ENCODE peak calls at places on chromosomes 5 and 9, in seven cellular contexts. One of them, this sample, is unnamed.

GRCh38 chr9:101566904-101567724 is 27.7 kb downstream of the PPP3R2 start:
- DNase-seq in breast epithelium: no peak
- DNase-seq in transverse colon: no peak
- DNase-seq in upper lobe of left lung: no peak
- DNase-seq in IMR-90: peak
- DNase-seq in esophagus squamous epithelium: no peak
- DNase-seq in heart left ventricle: no peak
- DNase-seq in this sample: peak

GRCh38 chr5:168110384-168110783 is 181.1 kb upstream of the WWC1 start:
- DNase-seq in breast epithelium: no peak
- DNase-seq in transverse colon: no peak
- DNase-seq in upper lobe of left lung: no peak
- DNase-seq in IMR-90: no peak
- DNase-seq in esophagus squamous epithelium: no peak
- DNase-seq in heart left ventricle: no peak
- DNase-seq in this sample: no peak

GRCh38 chr9:70049236-70049635 is 5.6 kb downstream of the MAMDC2 start:
- DNase-seq in breast epithelium: no peak
- DNase-seq in transverse colon: peak
- DNase-seq in upper lobe of left lung: peak
- DNase-seq in IMR-90: peak
- DNase-seq in esophagus squamous epithelium: no peak
- DNase-seq in heart left ventricle: peak
- DNase-seq in this sample: no peak

GRCh38 chr5:18433336-18433735 is 799.1 kb downstream of the TAF11L14 start:
- DNase-seq in breast epithelium: no peak
- DNase-seq in transverse colon: no peak
- DNase-seq in upper lobe of left lung: no peak
- DNase-seq in IMR-90: no peak
- DNase-seq in esophagus squamous epithelium: no peak
- DNase-seq in heart left ventricle: no peak
- DNase-seq in this sample: no peak

GRCh38 chr9:98503867-98504800 is 204.6 kb downstream of the GABBR2 start:
- DNase-seq in breast epithelium: no peak
- DNase-seq in transverse colon: no peak
- DNase-seq in upper lobe of left lung: no peak
- DNase-seq in IMR-90: no peak
- DNase-seq in esophagus squamous epithelium: no peak
- DNase-seq in heart left ventricle: no peak
- DNase-seq in this sample: no peak

GRCh38 chr5:132369012-132369470 is 469 bp upstream of the SLC22A5 start:
- DNase-seq in breast epithelium: no peak
- DNase-seq in transverse colon: no peak
- DNase-seq in upper lobe of left lung: no peak
- DNase-seq in IMR-90: no peak
- DNase-seq in esophagus squamous epithelium: no peak
- DNase-seq in heart left ventricle: no peak
- DNase-seq in this sample: no peak

GRCh38 chr5:180799902-180800801 is 2.5 kb downstream of the MGAT1 start:
- DNase-seq in breast epithelium: no peak
- DNase-seq in transverse colon: no peak
- DNase-seq in upper lobe of left lung: no peak
- DNase-seq in IMR-90: peak
- DNase-seq in esophagus squamous epithelium: no peak
- DNase-seq in heart left ventricle: no peak
- DNase-seq in this sample: no peak

GRCh38 chr5:484556-484955 is 39.7 kb downstream of the SLC9A3 start:
- DNase-seq in breast epithelium: no peak
- DNase-seq in transverse colon: no peak
- DNase-seq in upper lobe of left lung: no peak
- DNase-seq in IMR-90: no peak
- DNase-seq in esophagus squamous epithelium: no peak
- DNase-seq in heart left ventricle: no peak
- DNase-seq in this sample: no peak

GRCh38 chr5:78626009-78626571 is 22.5 kb downstream of the LHFPL2 start:
- DNase-seq in breast epithelium: no peak
- DNase-seq in transverse colon: no peak
- DNase-seq in upper lobe of left lung: no peak
- DNase-seq in IMR-90: peak
- DNase-seq in esophagus squamous epithelium: no peak
- DNase-seq in heart left ventricle: no peak
- DNase-seq in this sample: no peak

GRCh38 chr9:96279927-96280326 is 22.0 kb downstream of the HSD17B3 start:
- DNase-seq in breast epithelium: no peak
- DNase-seq in transverse colon: no peak
- DNase-seq in upper lobe of left lung: no peak
- DNase-seq in IMR-90: no peak
- DNase-seq in esophagus squamous epithelium: no peak
- DNase-seq in heart left ventricle: no peak
- DNase-seq in this sample: no peak

GRCh38 chr5:75199946-75200345 is 36.7 kb downstream of the ANKRD31 start:
- DNase-seq in breast epithelium: no peak
- DNase-seq in transverse colon: no peak
- DNase-seq in upper lobe of left lung: no peak
- DNase-seq in IMR-90: no peak
- DNase-seq in esophagus squamous epithelium: no peak
- DNase-seq in heart left ventricle: no peak
- DNase-seq in this sample: no peak
- TF ChIP-seq POLR2A in breast epithelium: no peak
- TF ChIP-seq POLR2A in transverse colon: no peak
- TF ChIP-seq POLR2A in upper lobe of left lung: no peak
- TF ChIP-seq POLR2A in IMR-90: no peak
- TF ChIP-seq POLR2A in esophagus squamous epithelium: no peak
- TF ChIP-seq POLR2A in heart left ventricle: no peak
- TF ChIP-seq POLR2A in this sample: no peak

DNA sequence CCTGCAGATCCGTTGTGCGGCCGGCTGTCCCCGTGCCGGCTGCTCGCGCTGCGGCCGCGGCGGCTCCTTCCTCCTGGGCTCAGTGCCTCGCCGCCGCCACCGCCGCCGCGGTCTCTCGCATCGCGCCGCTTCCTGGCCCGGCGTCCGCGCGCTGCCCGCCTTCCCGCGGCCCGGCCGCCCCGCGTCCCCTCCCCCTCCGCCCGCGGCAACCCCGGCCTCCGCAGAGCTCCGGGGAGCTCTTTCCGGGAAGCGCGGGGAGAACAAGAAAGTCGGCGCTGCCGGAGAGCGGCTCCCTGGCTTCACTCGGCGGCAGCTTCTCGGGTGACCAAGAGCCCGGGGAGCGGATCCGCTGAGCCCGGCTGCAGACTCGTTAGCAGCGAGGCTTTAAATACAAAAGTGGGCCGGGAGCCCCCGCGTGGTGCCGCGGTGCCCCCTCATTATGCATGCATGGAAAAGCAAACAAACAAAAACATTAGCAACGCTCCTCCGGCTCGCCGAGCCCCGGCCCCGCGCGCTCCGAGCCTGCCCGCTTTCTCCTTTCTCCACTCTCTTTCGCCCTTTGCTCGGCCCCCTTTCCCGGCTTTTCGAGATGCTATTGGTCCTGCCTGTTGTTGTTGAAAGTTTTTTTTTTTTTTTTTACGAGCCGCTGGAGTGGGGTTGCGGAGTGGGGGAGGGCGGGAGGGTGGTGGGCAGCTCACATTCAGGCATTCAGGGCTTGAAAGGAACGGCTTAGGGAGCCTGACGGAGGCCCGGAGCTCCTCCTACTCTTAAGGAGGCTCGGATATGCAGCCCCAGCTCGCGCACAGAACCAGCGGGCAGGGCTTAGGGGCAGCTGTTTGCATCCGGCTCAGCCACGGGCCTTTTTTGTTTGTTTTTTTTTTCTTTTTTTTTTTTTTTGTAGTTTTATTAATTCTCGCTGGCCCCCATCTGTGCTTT is at the start of gene GAS1:
- DNase-seq in breast epithelium: peak
- DNase-seq in transverse colon: peak
- DNase-seq in upper lobe of left lung: peak
- DNase-seq in IMR-90: peak
- DNase-seq in esophagus squamous epithelium: peak
- DNase-seq in heart left ventricle: peak
- DNase-seq in this sample: peak
- TF ChIP-seq POLR2A in breast epithelium: peak
- TF ChIP-seq POLR2A in transverse colon: no peak
- TF ChIP-seq POLR2A in upper lobe of left lung: no peak
- TF ChIP-seq POLR2A in IMR-90: peak
- TF ChIP-seq POLR2A in esophagus squamous epithelium: peak
- TF ChIP-seq POLR2A in heart left ventricle: peak
- TF ChIP-seq POLR2A in this sample: no peak

GRCh38 chr5:124878583-124879345 is 132.3 kb upstream of the ZNF608 start:
- DNase-seq in breast epithelium: no peak
- DNase-seq in transverse colon: no peak
- DNase-seq in upper lobe of left lung: no peak
- DNase-seq in IMR-90: no peak
- DNase-seq in esophagus squamous epithelium: no peak
- DNase-seq in heart left ventricle: no peak
- DNase-seq in this sample: no peak

GRCh38 chr5:124876983-124877382 is 130.5 kb upstream of the ZNF608 start:
- DNase-seq in breast epithelium: no peak
- DNase-seq in transverse colon: no peak
- DNase-seq in upper lobe of left lung: no peak
- DNase-seq in IMR-90: no peak
- DNase-seq in esophagus squamous epithelium: no peak
- DNase-seq in heart left ventricle: no peak
- DNase-seq in this sample: no peak

GRCh38 chr5:124873189-124873588 is 126.8 kb upstream of the ZNF608 start:
- DNase-seq in breast epithelium: no peak
- DNase-seq in transverse colon: no peak
- DNase-seq in upper lobe of left lung: no peak
- DNase-seq in IMR-90: no peak
- DNase-seq in esophagus squamous epithelium: no peak
- DNase-seq in heart left ventricle: no peak
- DNase-seq in this sample: no peak

GRCh38 chr5:124877501-124878146 is 131.2 kb upstream of the ZNF608 start:
- DNase-seq in breast epithelium: no peak
- DNase-seq in transverse colon: no peak
- DNase-seq in upper lobe of left lung: no peak
- DNase-seq in IMR-90: no peak
- DNase-seq in esophagus squamous epithelium: no peak
- DNase-seq in heart left ventricle: no peak
- DNase-seq in this sample: no peak

GRCh38 chr5:124876564-124876963 is 130.1 kb upstream of the ZNF608 start:
- DNase-seq in breast epithelium: no peak
- DNase-seq in transverse colon: no peak
- DNase-seq in upper lobe of left lung: no peak
- DNase-seq in IMR-90: no peak
- DNase-seq in esophagus squamous epithelium: no peak
- DNase-seq in heart left ventricle: no peak
- DNase-seq in this sample: no peak
- TF ChIP-seq POLR2A in breast epithelium: no peak
- TF ChIP-seq POLR2A in transverse colon: no peak
- TF ChIP-seq POLR2A in upper lobe of left lung: no peak
- TF ChIP-seq POLR2A in IMR-90: no peak
- TF ChIP-seq POLR2A in esophagus squamous epithelium: no peak
- TF ChIP-seq POLR2A in heart left ventricle: no peak
- TF ChIP-seq POLR2A in this sample: no peak

GRCh38 chr9:109121218-109121796 is 1.6 kb upstream of the TMEM245 start:
- DNase-seq in breast epithelium: no peak
- DNase-seq in transverse colon: no peak
- DNase-seq in upper lobe of left lung: no peak
- DNase-seq in IMR-90: no peak
- DNase-seq in esophagus squamous epithelium: no peak
- DNase-seq in heart left ventricle: no peak
- DNase-seq in this sample: no peak

GRCh38 chr9:109120204-109120789 is 550 bp upstream of the TMEM245 start:
- DNase-seq in breast epithelium: no peak
- DNase-seq in transverse colon: no peak
- DNase-seq in upper lobe of left lung: no peak
- DNase-seq in IMR-90: no peak
- DNase-seq in esophagus squamous epithelium: no peak
- DNase-seq in heart left ventricle: no peak
- DNase-seq in this sample: no peak

GRCh38 chr9:109118802-109119438 is 827 bp downstream of the TMEM245 start:
- DNase-seq in breast epithelium: no peak
- DNase-seq in transverse colon: no peak
- DNase-seq in upper lobe of left lung: no peak
- DNase-seq in IMR-90: peak
- DNase-seq in esophagus squamous epithelium: no peak
- DNase-seq in heart left ventricle: no peak
- DNase-seq in this sample: peak

GRCh38 chr9:109117856-109118801 is 1.6 kb downstream of the TMEM245 start:
- DNase-seq in breast epithelium: no peak
- DNase-seq in transverse colon: peak
- DNase-seq in upper lobe of left lung: peak
- DNase-seq in IMR-90: peak
- DNase-seq in esophagus squamous epithelium: no peak
- DNase-seq in heart left ventricle: peak
- DNase-seq in this sample: peak

DNA sequence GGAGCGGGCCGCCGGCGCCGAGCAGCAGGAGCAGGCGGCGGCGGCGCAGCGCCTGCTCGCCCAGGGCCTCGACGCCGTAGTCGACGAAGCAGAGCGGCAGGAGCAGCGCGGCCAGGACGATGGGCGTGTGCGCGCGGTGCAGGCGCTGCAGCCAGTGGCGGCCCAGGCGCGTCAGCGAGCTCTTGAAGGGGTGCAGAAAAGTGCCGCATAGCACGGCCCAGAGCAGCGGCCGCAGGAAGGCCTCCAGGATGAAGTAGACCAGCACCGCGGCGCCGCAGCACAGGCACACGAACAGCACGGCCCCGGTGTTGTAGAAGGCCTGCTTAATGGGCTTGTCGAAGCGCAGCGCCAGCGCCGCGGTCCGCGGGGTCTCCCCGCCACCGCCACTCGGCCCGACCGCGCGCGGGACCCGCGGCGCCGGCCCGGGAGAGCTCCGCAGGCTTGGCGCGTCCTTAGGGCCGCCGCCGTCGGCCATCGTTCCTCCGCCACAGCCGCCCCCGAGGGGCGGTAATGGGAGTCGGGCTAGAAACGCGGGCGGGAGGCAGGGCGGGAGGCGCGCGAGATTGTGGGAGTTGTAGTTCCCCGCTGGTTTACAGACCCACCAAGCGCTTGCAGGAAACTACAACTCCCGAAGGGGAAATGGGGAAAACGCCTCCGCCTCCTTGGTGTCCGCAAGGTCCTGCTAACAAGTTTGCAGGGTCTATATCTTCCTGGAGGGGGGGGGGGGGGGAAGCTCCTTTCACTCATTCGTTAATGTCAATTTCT is at the start of gene TMEM245:
- DNase-seq in breast epithelium: peak
- DNase-seq in transverse colon: peak
- DNase-seq in upper lobe of left lung: peak
- DNase-seq in IMR-90: peak
- DNase-seq in esophagus squamous epithelium: peak
- DNase-seq in heart left ventricle: peak
- DNase-seq in this sample: peak
- TF ChIP-seq POLR2A in breast epithelium: peak
- TF ChIP-seq POLR2A in transverse colon: peak
- TF ChIP-seq POLR2A in upper lobe of left lung: peak
- TF ChIP-seq POLR2A in IMR-90: peak
- TF ChIP-seq POLR2A in esophagus squamous epithelium: peak
- TF ChIP-seq POLR2A in heart left ventricle: peak
- TF ChIP-seq POLR2A in this sample: peak